ENCODE peak calls at places on chromosomes 5 and 9, in eight cellular contexts. M is tibial nerve, E is amniotic epithelial cell, V is DMS 273 treated with DMSO at 0.1 percent for 48 hours, T is EL, A is NCI-H1092 treated with DMSO at 0.1 percent for 48 hours, C is iPS-NIHi11, G is HTR-8/SVneo. P is an unnamed sample.

GRCh38 chr5:162550236-162550635 is 482.7 kb downstream of the GABRG2 start:
- DNase-seq in C (no peak), A (no peak), E (no peak), G (no peak), V (no peak), T (no peak), M (no peak), P (no peak)

GRCh38 chr9:5938449-5938848 is 47.8 kb downstream of the MLANA start:
- DNase-seq in M (no peak), A (no peak), V (no peak), T (no peak), G (no peak), E (no peak), C (no peak), P (no peak)

GRCh38 chr5:154243736-154244135 is 53.2 kb downstream of the GALNT10 start:
- DNase-seq in G (no peak), E (peak; percentile 71), T (peak; percentile 48), C (no peak), M (no peak), A (no peak), V (no peak), P (no peak)

GRCh38 chr9:128072144-128073021 is 4.4 kb downstream of the SLC25A25 start:
- DNase-seq in T (peak; percentile 69), C (peak; percentile 6), A (no peak), G (no peak), V (peak; percentile 60), E (peak; percentile 54), M (peak; percentile 96), P (no peak)

GRCh38 chr9:109246533-109246932 is 74.3 kb downstream of the EPB41L4B start:
- DNase-seq in G (no peak), T (no peak), E (no peak), A (no peak), V (no peak), M (no peak), C (no peak), P (no peak)

GRCh38 chr9:137441289-137441934 is at the start of gene ENTPD8:
- DNase-seq in G (peak; percentile 74), V (no peak), A (peak; percentile 55), T (no peak), C (peak; percentile 96), E (no peak), M (no peak), P (peak; percentile 92)

GRCh38 chr9:93569775-93570174 is 6.6 kb upstream of the PHF2 start:
- DNase-seq in T (no peak), A (no peak), E (no peak), C (no peak), G (no peak), V (no peak), M (no peak), P (no peak)

GRCh38 chr5:93583799-93584530 is 943 bp downstream of the NR2F1 start:
- DNase-seq in M (no peak), V (peak; percentile 55), E (peak; percentile 64), A (peak; percentile 50), T (peak; percentile 73), C (peak; percentile 57), G (peak; percentile 11), P (peak; percentile 73)

GRCh38 chr5:44808435-44809214 is at the start of gene MRPS30:
- DNase-seq in G (peak; percentile 96), M (peak; percentile 95), T (peak; percentile 99), E (peak; percentile 100), A (peak; percentile 100), V (peak; percentile 99), C (peak; percentile 92), P (peak; percentile 99)

GRCh38 chr5:10654566-10654965 is 90.7 kb downstream of the ANKRD33B start:
- DNase-seq in G (no peak), V (no peak), M (no peak), E (no peak), T (no peak), C (no peak), A (no peak), P (no peak)

GRCh38 chr9:127785023-127785932 is 556 bp upstream of the CDK9 start:
- DNase-seq in E (peak; percentile 59), V (peak; percentile 49), C (peak; percentile 93), A (peak; percentile 83), T (peak; percentile 81), M (peak; percentile 82), G (peak; percentile 77), P (peak; percentile 88)

GRCh38 chr5:139383275-139383992 is at the start of gene SLC23A1:
- DNase-seq in M (no peak), C (no peak), G (no peak), T (no peak), V (no peak), E (peak; percentile 39), A (no peak), P (no peak)

GRCh38 chr5:55308254-55308836 is 556 bp downstream of the MTREX start:
- DNase-seq in C (peak; percentile 11), A (peak; percentile 42), V (peak; percentile 28), T (peak; percentile 23), G (peak; percentile 17), M (no peak), E (peak; percentile 28), P (no peak)

GRCh38 chr5:180056153-180056552 is 15.4 kb downstream of the RNF130 start:
- DNase-seq in G (no peak), C (no peak), A (no peak), T (no peak), M (no peak), V (no peak), E (no peak), P (no peak)

GRCh38 chr5:113378960-113379541 is 55.7 kb downstream of the TSSK1B start:
- DNase-seq in V (peak; percentile 46), A (peak; percentile 15), G (peak; percentile 60), T (peak; percentile 50), C (peak; percentile 74), E (peak; percentile 68), M (peak; percentile 56), P (peak; percentile 86)

GRCh38 chr9:136372561-136373299 is 739 bp downstream of the CARD9 start:
- DNase-seq in A (no peak), V (peak; percentile 49), T (peak; percentile 87), M (peak; percentile 53), E (peak; percentile 69), C (peak; percentile 76), G (peak; percentile 34), P (no peak)

GRCh38 chr5:93791520-93791972 is 50.1 kb upstream of the POU5F2 start:
- DNase-seq in V (peak; percentile 35), E (no peak), G (no peak), A (peak; percentile 45), T (no peak), M (no peak), C (no peak), P (no peak)

GRCh38 chr9:77384406-77384805 is 207.1 kb downstream of the VPS13A start:
- DNase-seq in T (peak; percentile 71), C (no peak), E (peak; percentile 45), M (no peak), A (no peak), G (peak; percentile 2), V (no peak), P (no peak)

GRCh38 chr5:150399158-150400019 is 13.3 kb downstream of the CD74 start:
- DNase-seq in C (no peak), M (no peak), V (no peak), T (peak; percentile 39), G (no peak), A (no peak), E (no peak), P (no peak)

GRCh38 chr5:143198332-143198731 is 205.2 kb downstream of the NR3C1 start:
- DNase-seq in C (no peak), G (no peak), T (peak; percentile 27), E (no peak), A (no peak), M (no peak), V (no peak), P (no peak)

GRCh38 chr9:120890415-120891254 is 13.6 kb upstream of the PHF19 start:
- DNase-seq in T (no peak), A (no peak), E (peak; percentile 80), V (no peak), M (no peak), G (no peak), C (no peak), P (no peak)

GRCh38 chr5:132486318-132487094 is 4.1 kb downstream of the IRF1 start:
- DNase-seq in V (no peak), T (no peak), A (no peak), M (no peak), G (no peak), E (no peak), C (no peak), P (no peak)

GRCh38 chr5:425714-426113 is 17.3 kb upstream of the EXOC3 start:
- DNase-seq in V (no peak), A (peak; percentile 77), E (peak; percentile 19), G (no peak), T (no peak), C (no peak), M (no peak), P (no peak)

GRCh38 chr9:93900436-93900819 is 54.7 kb downstream of the BARX1 start:
- DNase-seq in G (no peak), C (no peak), A (no peak), T (no peak), V (no peak), M (no peak), E (no peak), P (no peak)

GRCh38 chr5:128436825-128437224 is 101.2 kb downstream of the FBN2 start:
- DNase-seq in G (peak; percentile 23), A (no peak), C (no peak), T (peak; percentile 81), V (no peak), M (no peak), E (peak; percentile 91), P (peak; percentile 9)

GRCh38 chr5:16597946-16598694 is 18.7 kb downstream of the RETREG1 start:
- DNase-seq in T (no peak), M (no peak), V (no peak), E (no peak), A (no peak), C (no peak), G (no peak), P (no peak)

GRCh38 chr5:50717615-50718014 is 51.2 kb downstream of the PARP8 start:
- DNase-seq in C (no peak), M (no peak), G (no peak), V (no peak), E (no peak), T (no peak), A (no peak), P (no peak)

GRCh38 chr5:130032807-130033206 is 128.5 kb downstream of the CHSY3 start:
- DNase-seq in A (no peak), M (peak; percentile 27), G (no peak), E (no peak), C (no peak), V (no peak), T (no peak), P (no peak)

P was measured in GM23338.